ENCODE peak calls at places on chromosome 21, in nine cellular contexts. One of them, this sample, is unnamed.
A peak's percentile ranks its signal among the peaks of the same experiment; 100 is the strongest.

GRCh38 chr21:38945536-38946245 is 140.0 kb downstream of the ETS2 start:
- DNase-seq in HFFc6: no peak
- DNase-seq in tibial artery: no peak
- DNase-seq in neural progenitor cell: peak; percentile 90
- DNase-seq in astrocyte: peak; percentile 30
- DNase-seq in PC-3: no peak
- DNase-seq in fibroblast of pulmonary artery: no peak
- DNase-seq in nephron progenitor cell: peak; percentile 42
- DNase-seq in fibroblast of lung: peak; percentile 59
- DNase-seq in this sample: no peak

GRCh38 chr21:46118305-46118870 is 20.5 kb downstream of the COL6A2 start:
- DNase-seq in HFFc6: no peak
- DNase-seq in tibial artery: peak; percentile 65
- DNase-seq in neural progenitor cell: no peak
- DNase-seq in astrocyte: no peak
- DNase-seq in PC-3: no peak
- DNase-seq in fibroblast of pulmonary artery: no peak
- DNase-seq in nephron progenitor cell: peak; percentile 1
- DNase-seq in fibroblast of lung: no peak
- DNase-seq in this sample: no peak

GRCh38 chr21:36246080-36246631 is 73.8 kb upstream of the MORC3 start:
- DNase-seq in HFFc6: no peak
- DNase-seq in tibial artery: no peak
- DNase-seq in neural progenitor cell: no peak
- DNase-seq in astrocyte: peak; percentile 44
- DNase-seq in PC-3: no peak
- DNase-seq in fibroblast of pulmonary artery: no peak
- DNase-seq in nephron progenitor cell: peak; percentile 49
- DNase-seq in fibroblast of lung: no peak
- DNase-seq in this sample: no peak

GRCh38 chr21:35086357-35086756 is 37.3 kb upstream of the RUNX1 start:
- DNase-seq in HFFc6: peak; percentile 67
- DNase-seq in tibial artery: no peak
- DNase-seq in neural progenitor cell: no peak
- DNase-seq in astrocyte: peak; percentile 55
- DNase-seq in PC-3: peak; percentile 81
- DNase-seq in fibroblast of pulmonary artery: peak; percentile 35
- DNase-seq in nephron progenitor cell: no peak
- DNase-seq in fibroblast of lung: peak; percentile 20
- DNase-seq in this sample: peak; percentile 59

GRCh38 chr21:40166291-40166843 is 299.1 kb downstream of the PCP4 start:
- DNase-seq in HFFc6: peak; percentile 37
- DNase-seq in tibial artery: no peak
- DNase-seq in neural progenitor cell: peak; percentile 41
- DNase-seq in astrocyte: peak; percentile 62
- DNase-seq in PC-3: no peak
- DNase-seq in fibroblast of pulmonary artery: no peak
- DNase-seq in nephron progenitor cell: no peak
- DNase-seq in fibroblast of lung: no peak
- DNase-seq in this sample: no peak

GRCh38 chr21:36918291-36918690 is 48.2 kb downstream of the HLCS start:
- DNase-seq in HFFc6: no peak
- DNase-seq in tibial artery: no peak
- DNase-seq in neural progenitor cell: no peak
- DNase-seq in astrocyte: no peak
- DNase-seq in PC-3: no peak
- DNase-seq in fibroblast of pulmonary artery: no peak
- DNase-seq in nephron progenitor cell: no peak
- DNase-seq in fibroblast of lung: peak; percentile 54
- DNase-seq in this sample: no peak

GRCh38 chr21:34728479-34728878 is 59.7 kb downstream of the CLIC6 start:
- DNase-seq in HFFc6: no peak
- DNase-seq in tibial artery: peak; percentile 6
- DNase-seq in neural progenitor cell: no peak
- DNase-seq in astrocyte: no peak
- DNase-seq in PC-3: peak; percentile 21
- DNase-seq in fibroblast of pulmonary artery: no peak
- DNase-seq in nephron progenitor cell: no peak
- DNase-seq in fibroblast of lung: no peak
- DNase-seq in this sample: no peak

GRCh38 chr21:34704119-34704518 is 35.3 kb downstream of the CLIC6 start:
- DNase-seq in HFFc6: peak; percentile 37
- DNase-seq in tibial artery: no peak
- DNase-seq in neural progenitor cell: no peak
- DNase-seq in astrocyte: peak; percentile 58
- DNase-seq in PC-3: no peak
- DNase-seq in fibroblast of pulmonary artery: peak; percentile 13
- DNase-seq in nephron progenitor cell: no peak
- DNase-seq in fibroblast of lung: peak; percentile 59
- DNase-seq in this sample: peak; percentile 64

GRCh38 chr21:23524685-23525084 is 2082.6 kb downstream of the MRPL39 start:
- DNase-seq in HFFc6: no peak
- DNase-seq in tibial artery: no peak
- DNase-seq in neural progenitor cell: no peak
- DNase-seq in astrocyte: no peak
- DNase-seq in PC-3: no peak
- DNase-seq in fibroblast of pulmonary artery: no peak
- DNase-seq in nephron progenitor cell: no peak
- DNase-seq in fibroblast of lung: no peak
- DNase-seq in this sample: no peak

GRCh38 chr21:27804515-27804914 is 837.6 kb upstream of the ADAMTS5 start:
- DNase-seq in HFFc6: no peak
- DNase-seq in tibial artery: no peak
- DNase-seq in neural progenitor cell: peak; percentile 21
- DNase-seq in astrocyte: peak; percentile 6
- DNase-seq in PC-3: no peak
- DNase-seq in fibroblast of pulmonary artery: no peak
- DNase-seq in nephron progenitor cell: no peak
- DNase-seq in fibroblast of lung: no peak
- DNase-seq in this sample: peak; percentile 53

GRCh38 chr21:23534833-23535232 is 2072.4 kb downstream of the MRPL39 start:
- DNase-seq in HFFc6: no peak
- DNase-seq in tibial artery: no peak
- DNase-seq in neural progenitor cell: no peak
- DNase-seq in astrocyte: no peak
- DNase-seq in PC-3: no peak
- DNase-seq in fibroblast of pulmonary artery: no peak
- DNase-seq in nephron progenitor cell: no peak
- DNase-seq in fibroblast of lung: no peak
- DNase-seq in this sample: no peak

GRCh38 chr21:16420086-16420724 is 690.4 kb downstream of the USP25 start:
- DNase-seq in HFFc6: no peak
- DNase-seq in tibial artery: peak; percentile 71
- DNase-seq in neural progenitor cell: no peak
- DNase-seq in astrocyte: peak; percentile 67
- DNase-seq in PC-3: no peak
- DNase-seq in fibroblast of pulmonary artery: peak; percentile 80
- DNase-seq in nephron progenitor cell: no peak
- DNase-seq in fibroblast of lung: peak; percentile 69
- DNase-seq in this sample: peak; percentile 77

GRCh38 chr21:29939859-29940245 is at the start of gene GRIK1:
- DNase-seq in HFFc6: no peak
- DNase-seq in tibial artery: no peak
- DNase-seq in neural progenitor cell: peak; percentile 60
- DNase-seq in astrocyte: no peak
- DNase-seq in PC-3: no peak
- DNase-seq in fibroblast of pulmonary artery: no peak
- DNase-seq in nephron progenitor cell: peak; percentile 56
- DNase-seq in fibroblast of lung: peak; percentile 16
- DNase-seq in this sample: no peak

GRCh38 chr21:29940993-29941392 is 1.2 kb upstream of the GRIK1 start:
- DNase-seq in HFFc6: no peak
- DNase-seq in tibial artery: no peak
- DNase-seq in neural progenitor cell: no peak
- DNase-seq in astrocyte: no peak
- DNase-seq in PC-3: no peak
- DNase-seq in fibroblast of pulmonary artery: no peak
- DNase-seq in nephron progenitor cell: no peak
- DNase-seq in fibroblast of lung: no peak
- DNase-seq in this sample: no peak

GRCh38 chr21:29947119-29947518 is 7.3 kb upstream of the GRIK1 start:
- DNase-seq in HFFc6: no peak
- DNase-seq in tibial artery: no peak
- DNase-seq in neural progenitor cell: peak; percentile 6
- DNase-seq in astrocyte: no peak
- DNase-seq in PC-3: no peak
- DNase-seq in fibroblast of pulmonary artery: no peak
- DNase-seq in nephron progenitor cell: no peak
- DNase-seq in fibroblast of lung: no peak
- DNase-seq in this sample: no peak

GRCh38 chr21:29942033-29942432 is 2.2 kb upstream of the GRIK1 start:
- DNase-seq in HFFc6: no peak
- DNase-seq in tibial artery: no peak
- DNase-seq in neural progenitor cell: no peak
- DNase-seq in astrocyte: no peak
- DNase-seq in PC-3: no peak
- DNase-seq in fibroblast of pulmonary artery: no peak
- DNase-seq in nephron progenitor cell: no peak
- DNase-seq in fibroblast of lung: no peak
- DNase-seq in this sample: no peak

DNA sequence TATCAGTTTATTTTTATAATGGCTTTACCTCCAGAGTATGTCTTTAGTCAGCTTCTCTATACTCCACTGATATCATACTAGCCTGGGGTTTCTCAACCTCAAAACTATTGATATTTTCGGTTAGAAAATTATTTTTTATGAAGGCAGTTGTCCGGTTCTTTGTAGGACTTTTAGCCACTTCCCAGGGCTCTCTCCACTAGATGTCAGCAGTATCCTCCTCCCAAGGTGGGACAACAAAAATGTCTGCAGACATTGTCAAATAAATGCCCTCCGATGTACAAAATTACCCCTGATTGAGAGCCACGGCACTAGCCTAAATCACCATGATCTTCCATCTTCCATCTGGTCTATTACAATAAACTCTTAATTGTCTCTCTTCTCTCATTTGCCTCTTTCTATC is 4.1 kb upstream of the GRIK1 start:
- DNase-seq in HFFc6: no peak
- DNase-seq in tibial artery: no peak
- DNase-seq in neural progenitor cell: peak; percentile 36
- DNase-seq in astrocyte: no peak
- DNase-seq in PC-3: peak; percentile 31
- DNase-seq in fibroblast of pulmonary artery: no peak
- DNase-seq in nephron progenitor cell: no peak
- DNase-seq in fibroblast of lung: no peak
- DNase-seq in this sample: no peak
- TF ChIP-seq CTCF in HFFc6: no peak
- TF ChIP-seq CTCF in tibial artery: no peak
- TF ChIP-seq CTCF in neural progenitor cell: peak; percentile 61
- TF ChIP-seq CTCF in astrocyte: no peak
- TF ChIP-seq CTCF in PC-3: peak; percentile 58
- TF ChIP-seq CTCF in fibroblast of pulmonary artery: peak; percentile 12
- TF ChIP-seq CTCF in nephron progenitor cell: peak; percentile 26
- TF ChIP-seq CTCF in fibroblast of lung: no peak
- TF ChIP-seq CTCF in this sample: no peak

GRCh38 chr21:44846201-44846484 is 27.3 kb downstream of the PTTG1IP start:
- DNase-seq in HFFc6: no peak
- DNase-seq in tibial artery: no peak
- DNase-seq in neural progenitor cell: no peak
- DNase-seq in astrocyte: no peak
- DNase-seq in PC-3: no peak
- DNase-seq in fibroblast of pulmonary artery: no peak
- DNase-seq in nephron progenitor cell: no peak
- DNase-seq in fibroblast of lung: peak; percentile 35
- DNase-seq in this sample: no peak
- TF ChIP-seq CTCF in HFFc6: no peak
- TF ChIP-seq CTCF in tibial artery: no peak
- TF ChIP-seq CTCF in neural progenitor cell: no peak
- TF ChIP-seq CTCF in astrocyte: no peak
- TF ChIP-seq CTCF in PC-3: peak; percentile 28
- TF ChIP-seq CTCF in fibroblast of pulmonary artery: no peak
- TF ChIP-seq CTCF in nephron progenitor cell: no peak
- TF ChIP-seq CTCF in fibroblast of lung: no peak
- TF ChIP-seq CTCF in this sample: no peak

GRCh38 chr21:25360593-25360992 is 246.7 kb downstream of the MRPL39 start:
- DNase-seq in HFFc6: peak; percentile 19
- DNase-seq in tibial artery: no peak
- DNase-seq in neural progenitor cell: no peak
- DNase-seq in astrocyte: no peak
- DNase-seq in PC-3: peak; percentile 40
- DNase-seq in fibroblast of pulmonary artery: no peak
- DNase-seq in nephron progenitor cell: no peak
- DNase-seq in fibroblast of lung: no peak
- DNase-seq in this sample: no peak
- TF ChIP-seq CTCF in HFFc6: peak; percentile 65
- TF ChIP-seq CTCF in tibial artery: no peak
- TF ChIP-seq CTCF in neural progenitor cell: peak; percentile 22
- TF ChIP-seq CTCF in astrocyte: peak; percentile 28
- TF ChIP-seq CTCF in PC-3: peak; percentile 52
- TF ChIP-seq CTCF in fibroblast of pulmonary artery: peak; percentile 38
- TF ChIP-seq CTCF in nephron progenitor cell: no peak
- TF ChIP-seq CTCF in fibroblast of lung: peak; percentile 29
- TF ChIP-seq CTCF in this sample: peak; percentile 48

DNA sequence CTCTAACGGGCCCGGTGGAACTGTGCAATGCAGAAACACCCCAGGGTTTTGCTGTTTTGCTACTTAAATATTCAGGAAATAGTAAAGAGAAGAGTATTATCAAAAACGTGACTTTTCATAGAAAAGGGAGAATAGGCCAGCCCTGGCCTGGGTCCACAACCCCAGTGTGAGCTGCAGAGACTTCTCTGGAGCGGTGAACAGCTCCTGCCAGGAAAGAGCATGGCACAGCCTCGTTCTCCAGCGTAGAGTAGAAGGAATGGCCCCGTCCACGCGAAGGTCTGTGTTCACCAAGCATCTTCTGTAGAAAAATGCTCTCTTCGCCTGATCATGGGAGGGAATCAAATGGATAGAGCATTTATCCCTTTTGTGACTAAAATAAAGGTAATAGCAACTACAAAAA is 51.4 kb downstream of the PDE9A start:
- DNase-seq in HFFc6: no peak
- DNase-seq in tibial artery: no peak
- DNase-seq in neural progenitor cell: no peak
- DNase-seq in astrocyte: no peak
- DNase-seq in PC-3: no peak
- DNase-seq in fibroblast of pulmonary artery: no peak
- DNase-seq in nephron progenitor cell: no peak
- DNase-seq in fibroblast of lung: no peak
- DNase-seq in this sample: no peak
- TF ChIP-seq CTCF in HFFc6: no peak
- TF ChIP-seq CTCF in tibial artery: no peak
- TF ChIP-seq CTCF in neural progenitor cell: no peak
- TF ChIP-seq CTCF in astrocyte: no peak
- TF ChIP-seq CTCF in PC-3: no peak
- TF ChIP-seq CTCF in fibroblast of pulmonary artery: no peak
- TF ChIP-seq CTCF in nephron progenitor cell: no peak
- TF ChIP-seq CTCF in fibroblast of lung: no peak
- TF ChIP-seq CTCF in this sample: no peak

GRCh38 chr21:30408782-30409494 is 13.1 kb downstream of the KRTAP13-1 start:
- DNase-seq in HFFc6: no peak
- DNase-seq in tibial artery: no peak
- DNase-seq in neural progenitor cell: peak; percentile 89
- DNase-seq in astrocyte: peak; percentile 0
- DNase-seq in PC-3: peak; percentile 93
- DNase-seq in fibroblast of pulmonary artery: peak; percentile 74
- DNase-seq in nephron progenitor cell: peak; percentile 27
- DNase-seq in fibroblast of lung: peak; percentile 5
- DNase-seq in this sample: peak; percentile 1
- TF ChIP-seq CTCF in HFFc6: peak; percentile 10
- TF ChIP-seq CTCF in tibial artery: peak; percentile 38
- TF ChIP-seq CTCF in neural progenitor cell: peak; percentile 67
- TF ChIP-seq CTCF in astrocyte: peak; percentile 17
- TF ChIP-seq CTCF in PC-3: peak; percentile 83
- TF ChIP-seq CTCF in fibroblast of pulmonary artery: peak; percentile 40
- TF ChIP-seq CTCF in nephron progenitor cell: peak; percentile 29
- TF ChIP-seq CTCF in fibroblast of lung: no peak
- TF ChIP-seq CTCF in this sample: no peak